ENCODE peak calls at places on chromosomes 2 and 18, in ten cellular contexts. R is NB4, O is upper lobe of left lung, D is prostate gland, T is stomach, S is endothelial cell of umbilical vein, W is uterus, G is breast epithelium, E is ovary, J is H54. N is an unnamed sample.

GRCh38 chr2:230696670-230697069 is 16.0 kb upstream of the CAB39 start:
- DNase-seq in R (no peak), O (no peak), D (no peak), T (no peak), S (no peak), W (no peak), G (no peak), E (no peak), J (no peak), N (no peak)

GRCh38 chr2:23509071-23509470 is 124.1 kb downstream of the KLHL29 start:
- DNase-seq in R (no peak), O (no peak), D (no peak), T (no peak), S (no peak), W (no peak), G (no peak), E (no peak), J (no peak), N (no peak)

GRCh38 chr18:7021994-7022840 is 95.4 kb downstream of the LAMA1 start:
- DNase-seq in R (peak), O (no peak), D (peak), T (peak), S (peak), W (no peak), G (no peak), E (no peak), J (peak), N (peak)

GRCh38 chr2:110157153-110157793 is 41.7 kb upstream of the MALL start:
- DNase-seq in R (peak), O (no peak), D (peak), T (no peak), S (peak), W (no peak), G (no peak), E (no peak), J (peak), N (peak)

GRCh38 chr18:44796505-44797198 is 116.0 kb downstream of the SETBP1 start:
- DNase-seq in R (no peak), O (no peak), D (no peak), T (no peak), S (no peak), W (no peak), G (no peak), E (no peak), J (no peak), N (no peak)

GRCh38 chr2:158797963-158798700 is 3.0 kb downstream of the DAPL1 start:
- DNase-seq in R (no peak), O (no peak), D (no peak), T (no peak), S (peak), W (no peak), G (no peak), E (no peak), J (no peak), N (no peak)

GRCh38 chr2:6421094-6421493 is 444.6 kb downstream of the CMPK2 start:
- DNase-seq in R (no peak), O (no peak), D (no peak), T (no peak), S (no peak), W (no peak), G (no peak), E (no peak), J (no peak), N (no peak)

GRCh38 chr18:28802546-28802945 is 625.6 kb upstream of the CDH2 start:
- DNase-seq in R (no peak), O (no peak), D (no peak), T (no peak), S (peak), W (no peak), G (no peak), E (no peak), J (no peak), N (no peak)

GRCh38 chr2:236998250-236998649 is 87.4 kb upstream of the COPS8 start:
- DNase-seq in R (no peak), O (no peak), D (peak), T (no peak), S (peak), W (no peak), G (no peak), E (no peak), J (no peak), N (no peak)

GRCh38 chr18:27605107-27605834 is 420.2 kb upstream of the CHST9 start:
- DNase-seq in R (peak), O (no peak), D (peak), T (peak), S (peak), W (peak), G (no peak), E (peak), J (peak), N (peak)

GRCh38 chr2:96336104-96336775 is 674 bp downstream of the NCAPH start:
- DNase-seq in R (peak), O (no peak), D (no peak), T (no peak), S (no peak), W (no peak), G (no peak), E (no peak), J (no peak), N (no peak)

GRCh38 chr2:68367918-68368656 is 3.0 kb downstream of the PLEK start:
- DNase-seq in R (peak), O (no peak), D (no peak), T (no peak), S (no peak), W (no peak), G (no peak), E (no peak), J (no peak), N (no peak)

GRCh38 chr2:226903179-226903578 is 67.3 kb downstream of the RHBDD1 start:
- DNase-seq in R (no peak), O (no peak), D (no peak), T (no peak), S (no peak), W (no peak), G (no peak), E (no peak), J (peak), N (no peak)

GRCh38 chr2:45343618-45344017 is 267.4 kb downstream of the SRBD1 start:
- DNase-seq in R (no peak), O (peak), D (no peak), T (no peak), S (no peak), W (no peak), G (no peak), E (no peak), J (no peak), N (no peak)

GRCh38 chr2:217106650-217107014 is 246.8 kb upstream of the TNP1 start:
- DNase-seq in R (no peak), O (no peak), D (no peak), T (no peak), S (no peak), W (no peak), G (no peak), E (no peak), J (peak), N (peak)

GRCh38 chr18:712401-713134 is at the start of gene ENOSF1:
- DNase-seq in R (peak), O (peak), D (peak), T (peak), S (peak), W (peak), G (peak), E (peak), J (peak), N (peak)

GRCh38 chr18:713135-713490 is 683 bp upstream of the ENOSF1 start:
- DNase-seq in R (no peak), O (peak), D (no peak), T (no peak), S (no peak), W (no peak), G (no peak), E (peak), J (no peak), N (no peak)

GRCh38 chr18:710418-711300 is 1.8 kb downstream of the ENOSF1 start:
- DNase-seq in R (no peak), O (no peak), D (no peak), T (no peak), S (no peak), W (no peak), G (no peak), E (no peak), J (no peak), N (peak)

GRCh38 chr18:711330-711692 is 1.1 kb downstream of the ENOSF1 start:
- DNase-seq in R (no peak), O (no peak), D (no peak), T (no peak), S (no peak), W (no peak), G (no peak), E (no peak), J (no peak), N (no peak)

DNA sequence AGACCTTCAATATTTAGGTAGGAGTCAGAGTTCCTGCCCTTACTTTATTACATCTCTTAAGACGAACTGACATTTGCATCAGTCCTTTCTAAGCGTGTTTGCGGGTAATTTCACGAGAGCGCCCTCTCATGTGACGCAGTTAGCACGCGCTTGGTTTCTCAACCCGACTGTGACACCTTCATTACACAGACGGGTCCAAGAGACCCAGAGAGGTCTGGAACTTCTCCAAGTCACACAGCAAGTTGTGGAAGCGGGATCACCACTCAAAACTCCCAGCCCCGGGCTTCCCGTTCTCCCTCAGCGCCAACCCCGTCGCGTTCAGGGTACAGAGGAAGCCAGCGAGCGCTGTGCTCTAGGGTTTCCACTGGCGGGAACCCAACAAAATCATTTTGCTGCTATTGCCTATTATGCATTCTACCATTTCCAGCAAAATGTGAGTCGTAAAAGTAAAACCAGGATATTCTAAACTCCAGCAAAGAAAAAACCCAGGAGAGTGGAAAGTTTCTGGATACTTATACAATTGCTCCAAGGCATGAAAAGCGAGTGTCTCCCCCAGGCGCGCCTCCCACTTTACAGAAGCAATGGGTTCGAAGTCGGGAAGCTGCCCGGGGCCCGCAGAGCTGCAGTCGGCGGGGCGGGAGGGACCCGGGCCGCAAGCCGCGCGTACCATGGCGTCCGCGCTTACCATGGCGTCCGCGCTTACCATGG is 583 bp downstream of the ENOSF1 start:
- DNase-seq in R (peak), O (peak), D (peak), T (peak), S (peak), W (peak), G (peak), E (peak), J (peak), N (peak)
- TF ChIP-seq POLR2A in R (no peak), O (no peak), D (no peak), T (no peak), S (no peak), W (no peak), G (no peak), E (no peak), J (no peak), N (peak)

GRCh38 chr2:181872178-181872577 is 19.4 kb upstream of the ITPRID2 start:
- DNase-seq in R (no peak), O (no peak), D (no peak), T (no peak), S (peak), W (no peak), G (no peak), E (no peak), J (no peak), N (no peak)

GRCh38 chr2:181879295-181879694 is 12.2 kb upstream of the ITPRID2 start:
- DNase-seq in R (no peak), O (no peak), D (no peak), T (no peak), S (no peak), W (no peak), G (no peak), E (no peak), J (no peak), N (no peak)

GRCh38 chr2:181878448-181878847 is 13.1 kb upstream of the ITPRID2 start:
- DNase-seq in R (no peak), O (no peak), D (no peak), T (no peak), S (peak), W (no peak), G (no peak), E (no peak), J (no peak), N (no peak)

GRCh38 chr2:181877181-181877664 is 14.3 kb upstream of the ITPRID2 start:
- DNase-seq in R (no peak), O (no peak), D (no peak), T (no peak), S (no peak), W (no peak), G (no peak), E (no peak), J (no peak), N (no peak)

GRCh38 chr2:181876614-181877063 is 14.9 kb upstream of the ITPRID2 start:
- DNase-seq in R (peak), O (no peak), D (no peak), T (no peak), S (peak), W (no peak), G (no peak), E (no peak), J (no peak), N (no peak)
- TF ChIP-seq POLR2A in R (no peak), O (no peak), D (no peak), T (no peak), S (no peak), W (no peak), G (no peak), E (no peak), J (no peak), N (no peak)

DNA sequence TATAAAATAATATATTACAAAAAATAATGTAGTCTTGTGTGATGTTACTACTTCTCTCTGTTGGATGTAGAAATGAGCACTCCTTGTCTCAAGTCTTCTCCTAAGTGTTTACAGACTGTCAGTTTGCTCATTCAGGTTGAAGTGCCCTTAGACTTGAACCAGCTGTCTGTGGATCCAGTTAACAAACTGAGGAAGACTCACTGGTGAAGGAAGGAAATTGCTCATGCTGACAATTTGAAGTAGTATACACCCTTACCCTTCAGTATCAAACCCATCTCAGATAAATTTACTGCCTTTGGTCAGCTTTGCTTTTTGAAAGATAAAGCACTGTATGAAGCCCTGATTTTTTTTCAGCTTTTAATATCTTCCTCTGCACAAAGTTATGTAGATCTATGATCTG is 854.2 kb upstream of the ZEB2 start:
- DNase-seq in R (no peak), O (no peak), D (no peak), T (no peak), S (peak), W (no peak), G (no peak), E (no peak), J (no peak), N (no peak)
- TF ChIP-seq POLR2A in R (no peak), O (no peak), D (no peak), T (no peak), S (no peak), W (no peak), G (no peak), E (no peak), J (no peak), N (no peak)

GRCh38 chr2:178523596-178524134 is 43.4 kb downstream of the PLEKHA3 start:
- DNase-seq in R (peak), O (no peak), D (no peak), T (no peak), S (peak), W (no peak), G (no peak), E (no peak), J (no peak), N (no peak)

GRCh38 chr2:178527592-178527991 is 47.3 kb downstream of the PLEKHA3 start:
- DNase-seq in R (peak), O (no peak), D (no peak), T (no peak), S (no peak), W (no peak), G (no peak), E (no peak), J (no peak), N (no peak)

GRCh38 chr2:178526256-178526655 is 46.0 kb downstream of the PLEKHA3 start:
- DNase-seq in R (no peak), O (no peak), D (no peak), T (no peak), S (no peak), W (no peak), G (no peak), E (no peak), J (no peak), N (no peak)

GRCh38 chr2:178521304-178522150 is 41.3 kb downstream of the PLEKHA3 start:
- DNase-seq in R (no peak), O (no peak), D (no peak), T (no peak), S (no peak), W (no peak), G (no peak), E (no peak), J (no peak), N (no peak)

DNA sequence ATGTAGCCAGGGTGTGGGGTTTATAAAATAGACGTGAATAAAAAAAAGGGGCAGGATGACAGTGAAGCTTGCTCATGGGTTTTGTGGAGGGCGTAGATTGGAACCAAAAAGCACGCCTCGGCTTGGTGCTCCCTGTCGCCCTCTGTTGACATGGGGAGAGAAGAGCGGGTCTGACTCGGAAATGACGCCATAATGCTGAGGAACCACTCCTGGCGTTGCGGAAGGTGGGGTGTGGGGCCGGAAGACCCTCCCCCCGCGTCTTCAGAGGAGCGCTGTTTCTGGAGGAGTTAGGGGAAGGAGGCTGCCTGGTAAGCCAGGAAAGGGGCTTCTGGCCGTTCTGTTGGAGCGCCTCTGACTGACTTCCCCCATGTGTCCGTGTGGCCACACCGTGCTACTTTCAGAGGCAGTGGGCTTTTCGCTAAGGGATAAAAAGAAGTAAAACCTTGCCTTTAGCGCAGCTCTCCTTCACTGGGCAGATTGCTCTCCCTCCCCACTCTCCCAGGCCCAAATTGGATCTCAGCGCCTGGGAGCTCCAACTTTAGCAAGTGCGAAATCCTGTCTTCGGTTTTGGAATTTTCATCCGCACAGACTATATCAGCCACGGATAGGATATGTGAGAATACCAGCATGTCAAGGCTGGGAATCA is 42.8 kb downstream of the PLEKHA3 start:
- DNase-seq in R (peak), O (peak), D (peak), T (peak), S (peak), W (peak), G (peak), E (peak), J (peak), N (peak)
- TF ChIP-seq POLR2A in R (peak), O (no peak), D (peak), T (no peak), S (peak), W (peak), G (no peak), E (peak), J (peak), N (peak)

DNA sequence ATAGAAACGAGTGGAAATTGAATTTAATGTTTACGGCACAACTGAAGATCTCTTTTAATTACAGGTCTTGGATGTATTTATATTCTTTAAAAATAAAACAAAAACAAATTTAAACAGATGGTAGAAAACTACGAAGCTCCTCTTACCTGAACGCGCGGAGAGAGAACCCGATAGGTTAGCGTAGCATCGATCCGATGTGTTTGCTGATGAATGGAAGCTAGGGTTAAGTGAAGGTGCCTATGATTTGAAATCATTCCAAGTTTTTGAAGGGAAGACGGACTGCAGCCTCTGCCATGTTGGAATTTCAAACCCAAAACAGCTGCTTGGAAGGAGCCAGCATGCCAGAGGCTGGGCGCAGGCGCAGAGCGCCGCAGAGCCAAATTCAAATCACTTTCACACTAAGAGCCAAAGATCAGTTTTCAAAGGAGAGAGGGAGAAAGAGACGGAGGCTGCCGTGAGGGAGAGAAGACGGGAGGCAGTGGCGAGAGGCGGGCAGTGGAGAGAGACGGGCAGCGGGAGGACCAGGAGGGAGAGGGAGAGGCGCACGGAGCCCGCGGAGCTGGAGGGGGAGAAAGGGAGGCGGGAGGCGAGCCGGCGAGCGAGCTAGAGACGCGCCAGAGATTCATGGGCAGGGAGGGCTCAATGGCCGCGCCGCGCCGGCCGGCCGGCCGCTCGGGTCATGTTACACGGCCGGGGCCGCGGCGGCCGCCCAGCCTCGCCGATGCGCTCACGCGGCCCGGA is at the start of gene FIGN:
- DNase-seq in R (no peak), O (peak), D (peak), T (peak), S (peak), W (peak), G (peak), E (peak), J (peak), N (no peak)
- TF ChIP-seq POLR2A in R (no peak), O (no peak), D (no peak), T (no peak), S (peak), W (peak), G (no peak), E (peak), J (peak), N (no peak)